ENCODE peak calls at places on chromosomes 2 and 18, in five cellular contexts. One of them, this sample, is unnamed. For H3K4me1, the result is how much of the 10 kb centered on the place peaks cover.

GRCh38 chr2:227819398-227819697 is 5.7 kb downstream of the CCL20 start:
- DNase-seq in heart left ventricle: no peak
- DNase-seq in tibial nerve: no peak
- DNase-seq in CD8-positive, alpha-beta memory T cell: no peak
- DNase-seq in lower lobe of right lung: no peak
- DNase-seq in this sample: no peak

GRCh38 chr2:156321243-156321904 is 11.1 kb downstream of the NR4A2 start:
- DNase-seq in heart left ventricle: no peak
- DNase-seq in tibial nerve: no peak
- DNase-seq in CD8-positive, alpha-beta memory T cell: no peak
- DNase-seq in lower lobe of right lung: peak
- DNase-seq in this sample: no peak

GRCh38 chr18:10454800-10455550 is 540 bp downstream of the APCDD1 start:
- DNase-seq in heart left ventricle: no peak
- DNase-seq in tibial nerve: peak
- DNase-seq in CD8-positive, alpha-beta memory T cell: no peak
- DNase-seq in lower lobe of right lung: peak
- DNase-seq in this sample: peak

GRCh38 chr2:169089182-169089581 is 19.8 kb downstream of the DHRS9 start:
- DNase-seq in heart left ventricle: no peak
- DNase-seq in tibial nerve: no peak
- DNase-seq in CD8-positive, alpha-beta memory T cell: no peak
- DNase-seq in lower lobe of right lung: no peak
- DNase-seq in this sample: peak

GRCh38 chr2:238251986-238252385 is 12.1 kb upstream of the HES6 start:
- DNase-seq in heart left ventricle: no peak
- DNase-seq in tibial nerve: no peak
- DNase-seq in CD8-positive, alpha-beta memory T cell: no peak
- DNase-seq in lower lobe of right lung: peak
- DNase-seq in this sample: no peak

GRCh38 chr2:168945508-168945907 is 44.4 kb downstream of the G6PC2 start:
- DNase-seq in heart left ventricle: no peak
- DNase-seq in tibial nerve: no peak
- DNase-seq in CD8-positive, alpha-beta memory T cell: no peak
- DNase-seq in lower lobe of right lung: no peak
- DNase-seq in this sample: no peak

GRCh38 chr18:22399949-22400348 is 17.8 kb downstream of the CTAGE1 start:
- DNase-seq in heart left ventricle: peak
- DNase-seq in tibial nerve: no peak
- DNase-seq in CD8-positive, alpha-beta memory T cell: no peak
- DNase-seq in lower lobe of right lung: no peak
- DNase-seq in this sample: no peak

GRCh38 chr18:22639026-22639463 is 221.3 kb upstream of the CTAGE1 start:
- DNase-seq in heart left ventricle: no peak
- DNase-seq in tibial nerve: no peak
- DNase-seq in CD8-positive, alpha-beta memory T cell: no peak
- DNase-seq in lower lobe of right lung: no peak
- DNase-seq in this sample: no peak

GRCh38 chr2:65070172-65070830 is 14.1 kb downstream of the CEP68 start:
- DNase-seq in heart left ventricle: no peak
- DNase-seq in tibial nerve: no peak
- DNase-seq in CD8-positive, alpha-beta memory T cell: no peak
- DNase-seq in lower lobe of right lung: no peak
- DNase-seq in this sample: peak

GRCh38 chr2:69966496-69966895 is 5.1 kb upstream of the ASPRV1 start:
- DNase-seq in heart left ventricle: no peak
- DNase-seq in tibial nerve: no peak
- DNase-seq in CD8-positive, alpha-beta memory T cell: no peak
- DNase-seq in lower lobe of right lung: no peak
- DNase-seq in this sample: peak

GRCh38 chr18:31942301-31942998 is 478 bp downstream of the TRAPPC8 start:
- DNase-seq in heart left ventricle: peak
- DNase-seq in tibial nerve: no peak
- DNase-seq in CD8-positive, alpha-beta memory T cell: no peak
- DNase-seq in lower lobe of right lung: peak
- DNase-seq in this sample: peak

GRCh38 chr2:91748869-91749268 is 3057.4 kb downstream of the RPIA start:
- DNase-seq in heart left ventricle: no peak
- DNase-seq in tibial nerve: no peak
- DNase-seq in CD8-positive, alpha-beta memory T cell: no peak
- DNase-seq in lower lobe of right lung: no peak
- DNase-seq in this sample: no peak

GRCh38 chr2:18891598-18892345 is 302.4 kb upstream of the NT5C1B start:
- DNase-seq in heart left ventricle: no peak
- DNase-seq in tibial nerve: no peak
- DNase-seq in CD8-positive, alpha-beta memory T cell: no peak
- DNase-seq in lower lobe of right lung: no peak
- DNase-seq in this sample: no peak

GRCh38 chr2:140440815-140441214 is 1660.6 kb upstream of the NXPH2 start:
- DNase-seq in heart left ventricle: no peak
- DNase-seq in tibial nerve: no peak
- DNase-seq in CD8-positive, alpha-beta memory T cell: no peak
- DNase-seq in lower lobe of right lung: no peak
- DNase-seq in this sample: no peak

GRCh38 chr2:112187805-112188596 is 49.8 kb downstream of the FBLN7 start:
- DNase-seq in heart left ventricle: no peak
- DNase-seq in tibial nerve: no peak
- DNase-seq in CD8-positive, alpha-beta memory T cell: peak
- DNase-seq in lower lobe of right lung: no peak
- DNase-seq in this sample: no peak

GRCh38 chr2:26086155-26086634 is 52.3 kb downstream of the RAB10 start:
- DNase-seq in heart left ventricle: no peak
- DNase-seq in tibial nerve: no peak
- DNase-seq in CD8-positive, alpha-beta memory T cell: no peak
- DNase-seq in lower lobe of right lung: no peak
- DNase-seq in this sample: no peak

GRCh38 chr2:156399950-156400703 is 36.1 kb upstream of the GPD2 start:
- DNase-seq in heart left ventricle: peak
- DNase-seq in tibial nerve: no peak
- DNase-seq in CD8-positive, alpha-beta memory T cell: no peak
- DNase-seq in lower lobe of right lung: peak
- DNase-seq in this sample: peak

GRCh38 chr18:59885579-59886163 is 14.1 kb upstream of the PMAIP1 start:
- DNase-seq in heart left ventricle: no peak
- DNase-seq in tibial nerve: no peak
- DNase-seq in CD8-positive, alpha-beta memory T cell: no peak
- DNase-seq in lower lobe of right lung: no peak
- DNase-seq in this sample: no peak

GRCh38 chr2:10267551-10268465 is 34.9 kb upstream of the HPCAL1 start:
- DNase-seq in heart left ventricle: no peak
- DNase-seq in tibial nerve: no peak
- DNase-seq in CD8-positive, alpha-beta memory T cell: no peak
- DNase-seq in lower lobe of right lung: peak
- DNase-seq in this sample: no peak

GRCh38 chr2:121999273-121999672 is 243.8 kb downstream of the TSN start:
- DNase-seq in heart left ventricle: no peak
- DNase-seq in tibial nerve: no peak
- DNase-seq in CD8-positive, alpha-beta memory T cell: no peak
- DNase-seq in lower lobe of right lung: no peak
- DNase-seq in this sample: no peak

GRCh38 chr2:161384864-161385263 is 31.2 kb upstream of the TBR1 start:
- DNase-seq in heart left ventricle: no peak
- DNase-seq in tibial nerve: no peak
- DNase-seq in CD8-positive, alpha-beta memory T cell: no peak
- DNase-seq in lower lobe of right lung: no peak
- DNase-seq in this sample: no peak

GRCh38 chr2:10126627-10127026 is 4.1 kb downstream of the RRM2 start:
- DNase-seq in heart left ventricle: no peak
- DNase-seq in tibial nerve: no peak
- DNase-seq in CD8-positive, alpha-beta memory T cell: no peak
- DNase-seq in lower lobe of right lung: no peak
- DNase-seq in this sample: peak

GRCh38 chr2:172964511-172964910 is 111.1 kb upstream of the MAP3K20 start:
- DNase-seq in heart left ventricle: no peak
- DNase-seq in tibial nerve: no peak
- DNase-seq in CD8-positive, alpha-beta memory T cell: no peak
- DNase-seq in lower lobe of right lung: no peak
- DNase-seq in this sample: no peak

GRCh38 chr2:38428940-38429339 is 51.9 kb upstream of the ATL2 start:
- DNase-seq in heart left ventricle: no peak
- DNase-seq in tibial nerve: no peak
- DNase-seq in CD8-positive, alpha-beta memory T cell: no peak
- DNase-seq in lower lobe of right lung: no peak
- DNase-seq in this sample: no peak

GRCh38 chr2:38421274-38422056 is 44.4 kb upstream of the ATL2 start:
- DNase-seq in heart left ventricle: no peak
- DNase-seq in tibial nerve: no peak
- DNase-seq in CD8-positive, alpha-beta memory T cell: no peak
- DNase-seq in lower lobe of right lung: no peak
- DNase-seq in this sample: no peak

GRCh38 chr2:38427053-38427452 is 50.0 kb upstream of the ATL2 start:
- DNase-seq in heart left ventricle: no peak
- DNase-seq in tibial nerve: no peak
- DNase-seq in CD8-positive, alpha-beta memory T cell: no peak
- DNase-seq in lower lobe of right lung: no peak
- DNase-seq in this sample: no peak

GRCh38 chr2:38427936-38428335 is 50.9 kb upstream of the ATL2 start:
- DNase-seq in heart left ventricle: no peak
- DNase-seq in tibial nerve: no peak
- DNase-seq in CD8-positive, alpha-beta memory T cell: no peak
- DNase-seq in lower lobe of right lung: no peak
- DNase-seq in this sample: no peak

DNA sequence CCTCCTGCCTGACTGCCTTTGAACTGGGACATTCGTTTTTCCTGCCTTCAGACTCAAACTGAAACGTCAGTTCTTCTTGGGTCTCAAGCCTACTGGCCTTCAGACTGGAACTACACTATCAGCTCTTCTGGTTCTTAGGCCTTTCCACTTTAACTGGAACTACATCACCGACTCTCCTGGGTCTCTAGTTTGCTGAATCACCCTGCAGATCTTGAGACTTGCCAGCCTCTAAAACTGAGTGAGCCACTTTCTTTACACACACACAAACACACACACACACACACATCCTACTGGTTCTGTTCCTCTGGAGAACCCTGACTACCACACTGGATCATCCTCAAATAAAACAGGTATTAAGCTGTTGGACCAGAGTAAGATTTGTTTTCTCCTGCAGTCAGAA is 46.7 kb upstream of the ATL2 start:
- DNase-seq in heart left ventricle: no peak
- DNase-seq in tibial nerve: no peak
- DNase-seq in CD8-positive, alpha-beta memory T cell: no peak
- DNase-seq in lower lobe of right lung: no peak
- DNase-seq in this sample: no peak
- H3K27ac ChIP-seq in heart left ventricle: no peak
- H3K27ac ChIP-seq in tibial nerve: no peak
- H3K27ac ChIP-seq in CD8-positive, alpha-beta memory T cell: no peak
- H3K27ac ChIP-seq in lower lobe of right lung: no peak
- H3K27ac ChIP-seq in this sample: no peak

DNA sequence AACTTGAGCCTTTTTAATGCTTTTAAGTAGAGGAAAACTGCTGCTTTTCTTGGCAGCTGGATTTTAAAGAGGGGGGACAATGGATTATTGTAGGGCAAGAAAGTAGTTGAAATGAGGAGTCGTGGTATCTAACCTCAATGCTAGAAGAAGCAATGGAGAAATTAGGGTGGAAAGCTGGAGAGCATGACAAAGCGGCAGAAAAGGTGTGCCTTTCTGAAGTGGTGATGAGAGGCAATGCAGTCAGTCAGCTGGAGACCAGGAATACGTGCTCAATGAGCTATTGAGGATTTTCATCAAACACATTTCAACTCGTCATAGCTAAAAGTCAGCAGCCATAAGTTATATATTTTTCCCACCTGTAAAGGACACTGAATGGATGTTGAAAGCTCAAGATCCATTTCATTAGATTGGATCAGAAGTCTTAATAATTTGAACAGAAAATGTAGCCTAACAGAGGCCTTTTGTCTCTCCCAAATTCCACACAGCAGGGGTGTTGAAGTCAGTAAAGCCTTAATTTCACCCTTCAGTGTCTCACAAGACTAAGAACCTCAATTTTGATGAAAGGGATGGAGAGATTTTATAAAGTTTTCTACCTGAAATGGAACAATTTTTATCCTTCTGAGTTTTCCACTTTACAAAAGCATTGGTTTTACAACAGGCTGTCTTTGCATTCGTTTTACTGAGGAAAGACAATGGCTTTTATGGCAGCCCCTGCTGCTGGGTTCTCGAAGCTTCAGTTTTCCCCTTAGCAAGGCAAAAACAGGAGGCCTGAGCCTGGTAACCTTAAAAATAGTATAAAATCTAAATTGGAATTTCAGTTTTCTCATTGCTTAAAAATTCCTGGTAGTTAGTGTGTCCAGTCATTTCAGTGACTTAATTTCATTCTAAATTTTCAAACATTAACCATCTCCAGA is 131.1 kb downstream of the CCDC102B start:
- DNase-seq in heart left ventricle: no peak
- DNase-seq in tibial nerve: no peak
- DNase-seq in CD8-positive, alpha-beta memory T cell: no peak
- DNase-seq in lower lobe of right lung: no peak
- DNase-seq in this sample: no peak
- H3K4me3 ChIP-seq in heart left ventricle: no peak
- H3K4me3 ChIP-seq in tibial nerve: no peak
- H3K4me3 ChIP-seq in CD8-positive, alpha-beta memory T cell: no peak
- H3K4me3 ChIP-seq in lower lobe of right lung: no peak
- H3K4me3 ChIP-seq in this sample: no peak

GRCh38 chr2:85264471-85264870 is 63.3 kb downstream of the TGOLN2 start:
- DNase-seq in heart left ventricle: no peak
- DNase-seq in tibial nerve: no peak
- DNase-seq in CD8-positive, alpha-beta memory T cell: no peak
- DNase-seq in lower lobe of right lung: no peak
- DNase-seq in this sample: peak

GRCh38 chr2:85265304-85265703 is 62.5 kb downstream of the TGOLN2 start:
- DNase-seq in heart left ventricle: peak
- DNase-seq in tibial nerve: no peak
- DNase-seq in CD8-positive, alpha-beta memory T cell: no peak
- DNase-seq in lower lobe of right lung: no peak
- DNase-seq in this sample: peak

GRCh38 chr2:85266424-85267041 is 61.3 kb downstream of the TGOLN2 start:
- DNase-seq in heart left ventricle: peak
- DNase-seq in tibial nerve: peak
- DNase-seq in CD8-positive, alpha-beta memory T cell: peak
- DNase-seq in lower lobe of right lung: peak
- DNase-seq in this sample: peak

GRCh38 chr2:85259865-85260264 is 67.9 kb downstream of the TGOLN2 start:
- DNase-seq in heart left ventricle: no peak
- DNase-seq in tibial nerve: no peak
- DNase-seq in CD8-positive, alpha-beta memory T cell: no peak
- DNase-seq in lower lobe of right lung: no peak
- DNase-seq in this sample: no peak

GRCh38 chr2:85263591-85263990 is 64.2 kb downstream of the TGOLN2 start:
- DNase-seq in heart left ventricle: no peak
- DNase-seq in tibial nerve: no peak
- DNase-seq in CD8-positive, alpha-beta memory T cell: no peak
- DNase-seq in lower lobe of right lung: no peak
- DNase-seq in this sample: no peak
- H3K4me1 ChIP-seq in heart left ventricle: half or more
- H3K4me1 ChIP-seq in tibial nerve: half or more
- H3K4me1 ChIP-seq in CD8-positive, alpha-beta memory T cell: under half
- H3K4me1 ChIP-seq in lower lobe of right lung: under half
- H3K4me1 ChIP-seq in this sample: under half

DNA sequence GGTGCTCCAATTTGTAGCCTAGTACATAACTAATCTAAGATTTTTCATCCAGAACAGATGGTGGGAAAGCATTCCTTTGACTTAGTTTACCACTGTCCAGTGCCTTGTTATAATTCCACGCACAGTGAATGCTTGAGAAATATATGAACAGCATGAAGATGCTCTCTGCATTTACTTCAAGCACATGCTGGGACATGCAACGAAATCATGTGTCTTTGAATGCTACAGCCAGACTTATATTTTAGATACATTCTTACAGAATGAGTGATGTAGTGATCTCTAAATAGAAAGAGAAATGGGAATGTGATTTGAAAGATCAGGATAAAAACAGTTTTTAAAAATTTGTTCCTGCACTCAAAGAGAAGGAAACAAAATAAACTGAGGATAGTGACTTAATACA is 398.3 kb downstream of the FBXO15 start:
- DNase-seq in heart left ventricle: no peak
- DNase-seq in tibial nerve: no peak
- DNase-seq in CD8-positive, alpha-beta memory T cell: no peak
- DNase-seq in lower lobe of right lung: no peak
- DNase-seq in this sample: no peak
- H3K27ac ChIP-seq in heart left ventricle: no peak
- H3K27ac ChIP-seq in tibial nerve: no peak
- H3K27ac ChIP-seq in CD8-positive, alpha-beta memory T cell: no peak
- H3K27ac ChIP-seq in lower lobe of right lung: no peak
- H3K27ac ChIP-seq in this sample: no peak

This sample was measured in cardiac muscle cell.